ENCODE peak calls at places on chromosome 14, in four cellular contexts. P is AG04450, V is HCT116, A is mammary epithelial cell. C is an unnamed sample.

GRCh38 chr14:100376751-100377171 is 53.6 kb downstream of the SLC25A47 start:
- DNase-seq in P (no peak), V (no peak), A (peak), C (no peak)

GRCh38 chr14:71049435-71050147 is 142.3 kb downstream of the PCNX1 start:
- DNase-seq in P (no peak), V (no peak), A (no peak), C (peak)

GRCh38 chr14:64423987-64424386 is 35.8 kb downstream of the MTHFD1 start:
- DNase-seq in P (no peak), V (no peak), A (no peak), C (no peak)

GRCh38 chr14:52015411-52016030 is 26.2 kb downstream of the RTRAF start:
- DNase-seq in P (no peak), V (peak), A (no peak), C (no peak)

GRCh38 chr14:71529855-71530254 is 402.4 kb upstream of the RGS6 start:
- DNase-seq in P (no peak), V (no peak), A (no peak), C (no peak)

GRCh38 chr14:31229638-31230229 is 22.1 kb upstream of the HECTD1 start:
- DNase-seq in P (peak), V (peak), A (peak), C (peak)

GRCh38 chr14:64764641-64765520 is 60.7 kb downstream of the PLEKHG3 start:
- DNase-seq in P (peak), V (peak), A (peak), C (peak)

GRCh38 chr14:31206536-31207286 is 882 bp downstream of the HECTD1 start:
- DNase-seq in P (no peak), V (no peak), A (no peak), C (no peak)

GRCh38 chr14:95163132-95163531 is 5.8 kb upstream of the DICER1 start:
- DNase-seq in P (no peak), V (no peak), A (no peak), C (no peak)

GRCh38 chr14:92613008-92613658 is 99.6 kb downstream of the RIN3 start:
- DNase-seq in P (no peak), V (no peak), A (no peak), C (no peak)

GRCh38 chr14:84420236-84420635 is 1109.7 kb upstream of the FLRT2 start:
- DNase-seq in P (no peak), V (no peak), A (no peak), C (no peak)

GRCh38 chr14:71574976-71575375 is 357.3 kb upstream of the RGS6 start:
- DNase-seq in P (peak), V (no peak), A (peak), C (peak)

GRCh38 chr14:88904864-88905263 is 80.4 kb downstream of the TTC8 start:
- DNase-seq in P (no peak), V (no peak), A (peak), C (peak)

GRCh38 chr14:54673193-54674121 is 106.5 kb downstream of the SAMD4A start:
- DNase-seq in P (no peak), V (no peak), A (no peak), C (no peak)

GRCh38 chr14:104550849-104551728 is 28.5 kb upstream of the C14orf180 start:
- DNase-seq in P (no peak), V (no peak), A (no peak), C (no peak)

GRCh38 chr14:50340945-50341344 is 28.8 kb downstream of the DMAC2L start:
- DNase-seq in P (no peak), V (no peak), A (no peak), C (no peak)

GRCh38 chr14:63853831-63854293 is 1.1 kb downstream of the SYNE2 start:
- DNase-seq in P (no peak), V (no peak), A (peak), C (no peak)

GRCh38 chr14:61388976-61389576 is 67.7 kb downstream of the PRKCH start:
- DNase-seq in P (no peak), V (peak), A (peak), C (no peak)

GRCh38 chr14:54000341-54000811 is 43.8 kb upstream of the BMP4 start:
- DNase-seq in P (no peak), V (no peak), A (peak), C (no peak)

GRCh38 chr14:102089621-102090343 is 2.9 kb upstream of the HSP90AA1 start:
- DNase-seq in P (no peak), V (no peak), A (no peak), C (no peak)

GRCh38 chr14:58637040-58637390 is 747 bp upstream of the DACT1 start:
- DNase-seq in P (peak), V (no peak), A (peak), C (peak)

GRCh38 chr14:67228325-67228984 is 12.8 kb upstream of the PALS1 start:
- DNase-seq in P (no peak), V (no peak), A (peak), C (no peak)

GRCh38 chr14:92731622-92732021 is 16.8 kb downstream of the LGMN start:
- DNase-seq in P (no peak), V (no peak), A (no peak), C (no peak)

GRCh38 chr14:96409701-96410100 is 17.8 kb downstream of the AK7 start:
- DNase-seq in P (no peak), V (peak), A (peak), C (no peak)

GRCh38 chr14:59389936-59390335 is 75.2 kb downstream of the GPR135 start:
- DNase-seq in P (no peak), V (no peak), A (peak), C (no peak)

GRCh38 chr14:96077983-96078686 is 39.0 kb downstream of the C14orf132 start:
- DNase-seq in P (no peak), V (no peak), A (peak), C (no peak)

GRCh38 chr14:88983755-88984154 is 159.3 kb downstream of the TTC8 start:
- DNase-seq in P (peak), V (no peak), A (peak), C (no peak)

GRCh38 chr14:94987409-94987808 is 169.9 kb downstream of the DICER1 start:
- DNase-seq in P (no peak), V (no peak), A (no peak), C (no peak)

GRCh38 chr14:103522028-103522581 is 525 bp downstream of the CKB start:
- DNase-seq in P (no peak), V (no peak), A (no peak), C (no peak)

GRCh38 chr14:90554341-90554740 is 157.5 kb downstream of the CALM1 start:
- DNase-seq in P (no peak), V (no peak), A (no peak), C (no peak)

GRCh38 chr14:33568935-33569579 is 381.8 kb downstream of the EGLN3 start:
- DNase-seq in P (no peak), V (no peak), A (peak), C (no peak)

GRCh38 chr14:22163051-22163450 is 426.0 kb downstream of the DAD1 start:
- DNase-seq in P (no peak), V (no peak), A (no peak), C (no peak)

GRCh38 chr14:96501383-96501745 is 818 bp upstream of the PAPOLA start:
- DNase-seq in P (no peak), V (no peak), A (no peak), C (no peak)

GRCh38 chr14:35438910-35439713 is 34.6 kb upstream of the NFKBIA start:
- DNase-seq in P (no peak), V (peak), A (no peak), C (no peak)
- TF ChIP-seq CTCF in P (peak), V (peak), A (peak), C (peak)

DNA sequence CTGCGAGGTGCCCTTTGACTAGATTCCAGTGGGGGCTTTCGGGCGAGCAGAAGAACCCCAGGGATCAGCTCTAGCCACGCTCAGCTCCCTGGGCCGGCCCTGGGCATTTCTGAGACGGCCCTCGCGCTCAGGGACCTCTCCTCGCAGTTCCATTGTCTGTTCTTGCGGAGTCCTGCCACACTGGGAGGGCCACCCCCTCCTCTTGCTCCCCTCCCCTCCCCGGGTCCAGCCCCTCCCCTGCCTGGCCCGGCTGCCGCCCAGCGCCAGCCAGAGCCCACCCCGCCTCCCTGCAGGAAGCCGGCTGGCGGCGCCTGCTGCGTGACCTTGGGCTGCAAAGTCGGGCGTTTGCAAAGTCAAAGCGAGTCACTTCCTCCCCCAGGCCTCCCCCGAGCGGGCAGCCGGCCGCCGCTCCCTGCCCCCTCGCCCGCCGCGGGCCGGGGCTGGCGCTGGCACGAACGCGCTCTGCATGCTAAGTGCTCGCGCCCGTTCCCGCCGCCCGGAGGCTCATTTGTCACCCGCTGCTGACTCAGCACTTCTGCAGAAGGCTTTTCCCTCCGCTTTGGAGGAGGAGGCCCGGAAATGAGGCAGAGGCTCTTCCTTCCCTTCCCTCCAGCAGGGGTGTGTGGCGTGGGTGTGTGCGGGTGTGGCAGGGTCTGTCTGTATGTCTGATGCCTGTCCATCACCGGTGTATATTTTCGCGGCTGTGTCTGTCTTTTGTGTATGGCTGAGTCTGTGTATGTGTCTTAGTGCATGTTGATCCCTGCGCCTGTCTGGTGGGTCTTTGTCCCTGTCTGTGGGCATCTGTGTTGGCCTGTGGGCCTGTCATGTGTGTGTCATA is 72.0 kb downstream of the IRF2BPL start:
- DNase-seq in P (peak), V (peak), A (peak), C (peak)
- TF ChIP-seq CTCF in P (no peak), V (no peak), A (no peak), C (no peak)

GRCh38 chr14:69672372-69672771 is 61.0 kb downstream of the SUSD6 start:
- DNase-seq in P (no peak), V (no peak), A (no peak), C (no peak)
- TF ChIP-seq CTCF in P (no peak), V (no peak), A (no peak), C (no peak)

DNA sequence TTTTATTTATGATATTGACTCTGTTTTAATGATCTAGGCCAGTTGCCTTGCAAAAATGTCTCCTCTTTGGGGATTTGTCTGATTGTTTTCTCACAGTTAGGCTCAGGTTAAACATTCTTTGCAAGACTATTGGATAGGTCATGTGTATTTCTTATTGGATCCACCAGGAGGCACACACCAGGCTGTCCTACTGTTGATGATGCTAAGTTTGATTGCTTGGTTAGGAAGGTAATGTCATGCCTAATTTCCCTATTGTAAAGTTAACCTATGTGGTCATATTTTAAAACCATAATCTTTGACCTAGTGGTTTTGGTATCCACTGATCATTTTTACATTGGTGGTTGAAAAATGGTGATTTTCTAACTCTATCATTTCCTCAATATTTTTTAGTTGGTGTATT is 137.1 kb downstream of the BRMS1L start:
- DNase-seq in P (no peak), V (peak), A (no peak), C (no peak)
- TF ChIP-seq CTCF in P (no peak), V (peak), A (peak), C (peak)

GRCh38 chr14:75675265-75675960 is 14.4 kb downstream of the TTLL5 start:
- DNase-seq in P (no peak), V (no peak), A (peak), C (no peak)
- TF ChIP-seq CTCF in P (peak), V (peak), A (peak), C (no peak)

GRCh38 chr14:85856430-85856829 is 326.5 kb downstream of the FLRT2 start:
- DNase-seq in P (no peak), V (no peak), A (no peak), C (no peak)
- TF ChIP-seq CTCF in P (no peak), V (no peak), A (peak), C (no peak)

DNA sequence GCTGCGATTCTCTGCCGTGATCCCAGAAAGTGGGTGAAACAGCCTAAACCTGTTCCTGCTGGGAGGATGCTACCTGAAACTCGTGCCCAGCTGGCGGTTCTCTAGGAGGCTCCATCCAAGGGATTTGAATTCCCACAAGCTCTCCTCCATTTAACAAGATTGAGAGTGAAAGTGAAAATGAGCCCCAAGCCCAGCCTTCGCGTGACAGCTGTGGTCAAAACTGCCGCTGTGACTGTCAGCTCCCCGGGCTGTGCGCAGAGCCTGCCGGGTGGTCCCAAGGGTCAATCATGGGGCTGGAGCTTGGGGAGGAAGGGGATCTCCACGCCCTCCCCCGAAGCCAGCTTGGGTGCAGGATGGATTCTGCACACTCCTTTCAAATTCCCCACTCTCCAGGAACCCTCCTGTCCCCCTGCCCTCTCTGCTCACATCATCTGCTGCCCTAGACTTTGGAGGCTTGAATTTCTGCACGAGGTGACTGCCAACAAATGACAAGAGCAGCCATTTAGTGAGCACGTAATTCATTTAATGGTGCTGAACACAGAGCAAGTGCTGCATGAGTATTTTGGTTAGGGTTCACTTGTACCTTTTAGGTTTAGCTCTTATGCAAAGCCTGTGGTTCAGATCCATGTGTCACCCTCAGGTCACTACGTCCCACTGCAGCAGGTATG is 5.3 kb downstream of the ASB2 start:
- DNase-seq in P (no peak), V (no peak), A (no peak), C (no peak)
- TF ChIP-seq CTCF in P (no peak), V (no peak), A (no peak), C (no peak)

DNA sequence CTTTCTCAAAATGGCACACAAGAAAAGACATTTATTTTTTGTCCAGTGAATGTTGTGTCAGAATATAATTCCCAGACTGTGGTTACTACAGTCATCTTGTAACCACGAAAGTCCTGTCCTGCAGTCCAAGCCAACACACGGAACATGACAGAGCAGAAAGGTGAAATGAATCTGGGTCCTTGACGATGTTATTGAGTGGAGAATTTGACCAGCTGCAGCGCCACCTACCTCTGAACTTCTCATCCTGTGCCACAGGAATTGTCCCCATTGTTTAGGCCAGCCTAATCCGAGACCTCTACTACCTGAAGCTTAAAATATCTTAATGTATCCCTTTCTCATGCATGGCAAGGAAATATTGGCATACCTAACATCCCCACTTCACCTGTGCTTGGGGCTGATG is 64.1 kb upstream of the OTX2 start:
- DNase-seq in P (no peak), V (peak), A (peak), C (no peak)
- TF ChIP-seq CTCF in P (peak), V (peak), A (peak), C (no peak)

C was measured in AG09319.